ENCODE peak calls at places on chromosome 15, in four cellular contexts. One of them, this sample, is unnamed.
A peak's percentile ranks its signal among the peaks of the same experiment; 100 is the strongest.

GRCh38 chr15:52785672-52786406 is 4.3 kb downstream of the ONECUT1 start:
- DNase-seq in K562: no peak
- DNase-seq in GM12878: no peak
- DNase-seq in HL-60: no peak
- DNase-seq in this sample: no peak

GRCh38 chr15:60476713-60477112 is 2.2 kb downstream of the ICE2 start:
- DNase-seq in GM12878: no peak
- DNase-seq in K562: no peak
- DNase-seq in HL-60: no peak
- DNase-seq in this sample: no peak

GRCh38 chr15:65304393-65305143 is at the start of gene RNU5B-1:
- DNase-seq in GM12878: peak; percentile 96
- DNase-seq in K562: peak; percentile 77
- DNase-seq in HL-60: peak; percentile 60
- DNase-seq in this sample: no peak

GRCh38 chr15:40450047-40450446 is 9.3 kb downstream of the BAHD1 start:
- DNase-seq in K562: no peak
- DNase-seq in GM12878: no peak
- DNase-seq in HL-60: no peak
- DNase-seq in this sample: no peak

GRCh38 chr15:70974004-70974832 is 81.6 kb downstream of the LRRC49 start:
- DNase-seq in HL-60: no peak
- DNase-seq in GM12878: no peak
- DNase-seq in K562: no peak
- DNase-seq in this sample: no peak

GRCh38 chr15:56794150-56794922 is 61.0 kb upstream of the ZNF280D start:
- DNase-seq in HL-60: no peak
- DNase-seq in GM12878: no peak
- DNase-seq in K562: no peak
- DNase-seq in this sample: no peak

GRCh38 chr15:34850121-34850520 is 54.8 kb upstream of the ACTC1 start:
- DNase-seq in GM12878: no peak
- DNase-seq in K562: no peak
- DNase-seq in HL-60: no peak
- DNase-seq in this sample: no peak

GRCh38 chr15:53976844-53977392 is 1.3 kb upstream of the UNC13C start:
- DNase-seq in GM12878: no peak
- DNase-seq in K562: no peak
- DNase-seq in HL-60: no peak
- DNase-seq in this sample: no peak

GRCh38 chr15:82646250-82647044 is 716 bp downstream of the CPEB1 start:
- DNase-seq in HL-60: no peak
- DNase-seq in GM12878: no peak
- DNase-seq in K562: peak; percentile 57
- DNase-seq in this sample: no peak

GRCh38 chr15:47720555-47720954 is 3.2 kb downstream of the SEMA6D start:
- DNase-seq in GM12878: no peak
- DNase-seq in K562: no peak
- DNase-seq in HL-60: no peak
- DNase-seq in this sample: no peak

GRCh38 chr15:67080900-67081431 is 15.6 kb downstream of the SMAD3 start:
- DNase-seq in HL-60: no peak
- DNase-seq in GM12878: peak; percentile 99
- DNase-seq in K562: peak; percentile 46
- DNase-seq in this sample: peak; percentile 43
- TF ChIP-seq SPI1 in HL-60: peak; percentile 88
- TF ChIP-seq SPI1 in GM12878: peak; percentile 96
- TF ChIP-seq SPI1 in K562: peak; percentile 93
- TF ChIP-seq SPI1 in this sample: peak; percentile 97

GRCh38 chr15:90184119-90184785 is 16.9 kb upstream of the SEMA4B start:
- DNase-seq in HL-60: no peak
- DNase-seq in K562: peak; percentile 84
- DNase-seq in GM12878: peak; percentile 76
- DNase-seq in this sample: no peak

GRCh38 chr15:90188914-90189748 is 12.0 kb upstream of the SEMA4B start:
- DNase-seq in GM12878: no peak
- DNase-seq in HL-60: peak; percentile 70
- DNase-seq in K562: no peak
- DNase-seq in this sample: no peak

GRCh38 chr15:90187257-90187868 is 13.8 kb upstream of the SEMA4B start:
- DNase-seq in HL-60: no peak
- DNase-seq in K562: no peak
- DNase-seq in GM12878: no peak
- DNase-seq in this sample: no peak

GRCh38 chr15:90181781-90182180 is 19.3 kb upstream of the SEMA4B start:
- DNase-seq in GM12878: no peak
- DNase-seq in HL-60: no peak
- DNase-seq in K562: no peak
- DNase-seq in this sample: no peak

GRCh38 chr15:90184786-90185704 is 16.1 kb upstream of the SEMA4B start:
- DNase-seq in GM12878: no peak
- DNase-seq in K562: peak; percentile 90
- DNase-seq in HL-60: no peak
- DNase-seq in this sample: peak; percentile 78
- TF ChIP-seq POLR2AphosphoS5 in GM12878: no peak
- TF ChIP-seq POLR2AphosphoS5 in K562: no peak
- TF ChIP-seq POLR2AphosphoS5 in HL-60: no peak
- TF ChIP-seq POLR2AphosphoS5 in this sample: no peak

GRCh38 chr15:88681610-88682221 is 42.9 kb downstream of the ISG20 start:
- DNase-seq in K562: no peak
- DNase-seq in HL-60: no peak
- DNase-seq in GM12878: no peak
- DNase-seq in this sample: no peak
- TF ChIP-seq SPI1 in K562: no peak
- TF ChIP-seq SPI1 in HL-60: no peak
- TF ChIP-seq SPI1 in GM12878: no peak
- TF ChIP-seq SPI1 in this sample: peak; percentile 5

GRCh38 chr15:59218710-59219109 is 12.1 kb downstream of the LDHAL6B start:
- DNase-seq in K562: no peak
- DNase-seq in HL-60: no peak
- DNase-seq in GM12878: no peak
- DNase-seq in this sample: no peak
- TF ChIP-seq POLR2AphosphoS5 in K562: no peak
- TF ChIP-seq POLR2AphosphoS5 in HL-60: no peak
- TF ChIP-seq POLR2AphosphoS5 in GM12878: no peak
- TF ChIP-seq POLR2AphosphoS5 in this sample: peak; percentile 70

GRCh38 chr15:31856581-31856980 is 173.7 kb upstream of the CHRNA7 start:
- DNase-seq in GM12878: no peak
- DNase-seq in HL-60: no peak
- DNase-seq in K562: no peak
- DNase-seq in this sample: no peak

GRCh38 chr15:31852933-31853332 is 177.4 kb upstream of the CHRNA7 start:
- DNase-seq in K562: no peak
- DNase-seq in GM12878: no peak
- DNase-seq in HL-60: no peak
- DNase-seq in this sample: no peak

GRCh38 chr15:31858026-31858425 is 172.3 kb upstream of the CHRNA7 start:
- DNase-seq in GM12878: no peak
- DNase-seq in HL-60: no peak
- DNase-seq in K562: no peak
- DNase-seq in this sample: no peak

GRCh38 chr15:31857194-31857593 is 173.1 kb upstream of the CHRNA7 start:
- DNase-seq in HL-60: no peak
- DNase-seq in GM12878: no peak
- DNase-seq in K562: no peak
- DNase-seq in this sample: no peak

DNA sequence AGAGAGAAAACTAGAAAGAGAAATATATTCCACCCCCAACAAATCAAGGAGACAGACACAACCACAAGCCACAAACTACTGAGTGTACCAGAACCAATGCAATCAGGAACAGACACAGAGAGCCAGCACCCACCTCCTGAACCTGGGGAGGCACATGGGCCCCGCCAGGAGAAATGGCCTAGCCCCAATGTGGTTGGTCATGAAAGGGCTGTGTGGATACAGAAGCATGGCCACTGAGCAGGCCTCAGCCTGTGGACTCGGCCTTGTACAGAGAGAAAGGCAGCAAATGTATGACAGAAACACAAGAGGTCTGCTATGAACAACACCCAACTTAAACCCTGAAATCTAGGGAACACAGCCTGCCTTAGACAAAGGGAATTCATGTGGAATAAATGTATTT is 176.9 kb upstream of the CHRNA7 start:
- DNase-seq in GM12878: no peak
- DNase-seq in K562: no peak
- DNase-seq in HL-60: no peak
- DNase-seq in this sample: no peak
- TF ChIP-seq SPI1 in GM12878: no peak
- TF ChIP-seq SPI1 in K562: no peak
- TF ChIP-seq SPI1 in HL-60: no peak
- TF ChIP-seq SPI1 in this sample: no peak

GRCh38 chr15:63241316-63241715 is 36.1 kb upstream of the APH1B start:
- DNase-seq in GM12878: no peak
- DNase-seq in HL-60: no peak
- DNase-seq in K562: no peak
- DNase-seq in this sample: no peak

GRCh38 chr15:63244399-63244798 is 33.0 kb upstream of the APH1B start:
- DNase-seq in HL-60: no peak
- DNase-seq in GM12878: no peak
- DNase-seq in K562: no peak
- DNase-seq in this sample: no peak

GRCh38 chr15:63244976-63245645 is 32.3 kb upstream of the APH1B start:
- DNase-seq in K562: no peak
- DNase-seq in GM12878: no peak
- DNase-seq in HL-60: no peak
- DNase-seq in this sample: no peak

GRCh38 chr15:63243776-63244175 is 33.6 kb upstream of the APH1B start:
- DNase-seq in GM12878: peak; percentile 16
- DNase-seq in HL-60: no peak
- DNase-seq in K562: no peak
- DNase-seq in this sample: no peak

GRCh38 chr15:63243101-63243500 is 34.3 kb upstream of the APH1B start:
- DNase-seq in GM12878: no peak
- DNase-seq in HL-60: no peak
- DNase-seq in K562: no peak
- DNase-seq in this sample: no peak
- TF ChIP-seq POLR2AphosphoS5 in GM12878: no peak
- TF ChIP-seq POLR2AphosphoS5 in HL-60: no peak
- TF ChIP-seq POLR2AphosphoS5 in K562: no peak
- TF ChIP-seq POLR2AphosphoS5 in this sample: no peak

DNA sequence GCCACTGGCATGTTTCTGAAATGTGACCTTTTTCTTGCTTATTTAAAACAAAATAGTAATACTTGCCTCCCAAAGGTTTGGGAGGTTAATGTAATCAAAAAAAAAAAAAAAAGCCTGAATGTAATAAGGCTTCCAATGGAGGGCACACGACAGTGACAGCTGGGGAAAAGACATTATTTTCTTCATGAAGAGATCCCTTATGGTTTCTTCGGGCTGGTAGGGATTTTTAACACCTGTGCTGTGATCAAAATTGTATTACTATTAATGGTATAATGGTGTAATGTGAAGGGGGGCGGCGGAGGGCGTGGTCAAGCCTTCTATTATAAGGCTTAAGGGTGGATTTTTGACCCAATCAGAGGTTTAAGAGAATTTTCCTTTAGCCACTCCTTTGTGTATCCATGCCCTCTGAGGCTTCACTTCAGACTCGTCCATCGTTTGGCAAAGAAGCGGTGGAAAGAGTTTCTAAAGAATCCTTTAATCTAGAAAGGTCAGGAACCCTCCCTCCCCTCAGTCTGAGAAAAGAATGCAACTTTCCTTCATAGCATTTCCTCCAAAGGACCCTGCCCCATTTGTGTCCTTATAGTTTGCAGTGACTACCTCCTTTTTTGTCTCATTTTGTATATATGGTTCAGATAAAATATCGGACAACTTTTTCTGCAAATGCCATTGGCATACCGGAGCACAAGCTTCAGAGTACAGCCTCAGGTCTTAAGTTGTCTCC is 89.5 kb upstream of the CHD2 start:
- DNase-seq in K562: peak; percentile 35
- DNase-seq in HL-60: no peak
- DNase-seq in GM12878: no peak
- DNase-seq in this sample: no peak
- TF ChIP-seq SPI1 in K562: no peak
- TF ChIP-seq SPI1 in HL-60: no peak
- TF ChIP-seq SPI1 in GM12878: no peak
- TF ChIP-seq SPI1 in this sample: no peak

GRCh38 chr15:100687532-100688215 is 85.3 kb downstream of the ASB7 start:
- DNase-seq in GM12878: no peak
- DNase-seq in HL-60: no peak
- DNase-seq in K562: no peak
- DNase-seq in this sample: no peak
- TF ChIP-seq POLR2AphosphoS5 in GM12878: no peak
- TF ChIP-seq POLR2AphosphoS5 in HL-60: no peak
- TF ChIP-seq POLR2AphosphoS5 in K562: no peak
- TF ChIP-seq POLR2AphosphoS5 in this sample: no peak

This sample was measured in GM12891.